ENCODE peak calls at places on chromosome 13, in nine cellular contexts. P is AG04450, U is upper lobe of right lung, N is esophagus squamous epithelium, D is brain microvascular endothelial cell, M is heart right ventricle, R is H9, E is thoracic aorta, T is psoas muscle. L is an unnamed sample.

GRCh38 chr13:110915874-110916670 is 1.2 kb upstream of the ANKRD10 start:
- DNase-seq in P (no peak), R (no peak), E (no peak), T (no peak), N (no peak), M (no peak), D (no peak), U (no peak), L (no peak)

GRCh38 chr13:28355822-28356371 is 139.0 kb downstream of the FLT1 start:
- DNase-seq in M (no peak), U (no peak), T (no peak), R (no peak), N (no peak), P (no peak), D (peak), E (no peak), L (no peak)

GRCh38 chr13:95540848-95541247 is 11.7 kb upstream of the CLDN10 start:
- DNase-seq in E (no peak), R (no peak), P (no peak), M (peak), N (no peak), U (no peak), T (peak), D (no peak), L (peak)

GRCh38 chr13:32650705-32651311 is 64.6 kb downstream of the PDS5B start:
- DNase-seq in M (no peak), T (no peak), D (peak), E (no peak), P (no peak), R (peak), U (no peak), N (no peak), L (peak)

GRCh38 chr13:51154029-51154555 is 43.0 kb upstream of the C13orf42 start:
- DNase-seq in T (no peak), M (no peak), N (no peak), U (no peak), P (no peak), E (no peak), D (peak), R (no peak), L (no peak)

GRCh38 chr13:71218960-71219359 is 648.0 kb downstream of the DACH1 start:
- DNase-seq in R (no peak), T (no peak), D (no peak), M (no peak), N (no peak), U (no peak), E (no peak), P (no peak), L (no peak)

GRCh38 chr13:66751691-66752090 is 478.4 kb downstream of the PCDH9 start:
- DNase-seq in E (no peak), T (no peak), D (no peak), P (no peak), U (no peak), M (no peak), R (no peak), N (no peak), L (no peak)

GRCh38 chr13:51733656-51734334 is 70.2 kb downstream of the DHRS12 start:
- DNase-seq in E (no peak), M (no peak), R (no peak), T (no peak), N (no peak), P (no peak), U (no peak), D (no peak), L (no peak)

GRCh38 chr13:30700364-30700763 is 35.0 kb upstream of the ALOX5AP start:
- DNase-seq in U (no peak), P (no peak), E (no peak), N (no peak), D (no peak), T (no peak), R (no peak), M (no peak), L (no peak)

GRCh38 chr13:95100525-95101121 is 200.6 kb downstream of the ABCC4 start:
- DNase-seq in E (no peak), M (no peak), D (peak), N (no peak), T (no peak), U (no peak), P (no peak), R (no peak), L (no peak)

GRCh38 chr13:29923554-29924481 is 73.4 kb upstream of the UBL3 start:
- DNase-seq in E (peak), N (no peak), M (peak), R (peak), T (peak), U (peak), D (peak), P (peak), L (peak)

GRCh38 chr13:87295636-87296035 is 375.5 kb upstream of the SLITRK5 start:
- DNase-seq in E (no peak), R (no peak), P (no peak), D (no peak), T (no peak), U (no peak), N (no peak), M (no peak), L (no peak)

GRCh38 chr13:100506154-100506553 is 82.4 kb downstream of the GGACT start:
- DNase-seq in N (no peak), R (no peak), M (no peak), U (no peak), D (no peak), T (no peak), P (no peak), E (no peak), L (no peak)

GRCh38 chr13:99220199-99220931 is 19.7 kb downstream of the UBAC2 start:
- DNase-seq in E (no peak), T (no peak), P (no peak), M (no peak), N (no peak), U (no peak), D (peak), R (no peak), L (no peak)

GRCh38 chr13:44578064-44578394 is 1.9 kb upstream of the TSC22D1 start:
- DNase-seq in M (no peak), T (no peak), U (no peak), E (no peak), N (no peak), R (no peak), D (no peak), P (no peak), L (no peak)

GRCh38 chr13:100230813-100231575 is 142.1 kb downstream of the PCCA start:
- DNase-seq in U (no peak), N (no peak), E (no peak), D (no peak), T (no peak), M (no peak), P (no peak), R (no peak), L (no peak)

GRCh38 chr13:26488236-26489028 is 69.1 kb upstream of the WASF3 start:
- DNase-seq in U (no peak), M (no peak), R (no peak), T (no peak), P (no peak), D (no peak), E (no peak), N (no peak), L (no peak)

GRCh38 chr13:100808848-100809247 is 134.3 kb upstream of the TMTC4 start:
- DNase-seq in P (no peak), E (no peak), D (no peak), T (no peak), R (no peak), M (no peak), U (no peak), N (no peak), L (no peak)

GRCh38 chr13:80249906-80250513 is 90.9 kb downstream of the SPRY2 start:
- DNase-seq in T (no peak), U (no peak), D (no peak), N (no peak), E (no peak), R (no peak), M (no peak), P (no peak), L (no peak)

GRCh38 chr13:95624020-95624419 is 20.5 kb downstream of the DZIP1 start:
- DNase-seq in D (no peak), P (no peak), E (no peak), R (peak), T (no peak), U (no peak), N (no peak), M (no peak), L (peak)

GRCh38 chr13:75675421-75675820 is 39.3 kb downstream of the LMO7 start:
- DNase-seq in M (no peak), D (no peak), U (no peak), P (no peak), T (no peak), N (no peak), R (no peak), E (no peak), L (no peak)

GRCh38 chr13:75685239-75685697 is 49.1 kb downstream of the LMO7 start:
- DNase-seq in E (no peak), N (no peak), R (peak), T (no peak), P (peak), D (peak), U (no peak), M (no peak), L (no peak)

DNA sequence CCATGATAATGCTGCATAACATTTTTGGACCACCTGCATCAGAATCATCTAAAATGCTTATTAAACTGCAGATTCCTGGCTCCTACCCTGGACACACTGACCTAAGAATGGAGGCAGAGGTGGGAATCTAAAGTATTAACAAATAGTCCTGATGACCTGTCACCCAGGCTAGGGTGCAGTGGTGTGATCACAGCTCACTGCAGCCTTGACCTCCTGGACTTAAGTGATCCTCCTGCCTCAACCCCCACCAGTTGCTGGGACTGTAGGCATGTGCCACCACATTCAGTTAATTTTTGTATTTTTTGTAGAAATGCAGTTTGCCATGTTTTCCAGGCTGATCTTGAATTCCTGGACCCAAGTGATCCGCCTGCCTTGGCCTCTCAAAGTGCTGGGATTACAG is 43.3 kb downstream of the LMO7 start:
- DNase-seq in R (no peak), P (no peak), N (no peak), U (no peak), D (no peak), T (no peak), E (no peak), M (no peak), L (no peak)
- H3K27ac ChIP-seq in R (no peak), P (no peak), N (no peak), U (no peak), D (no peak), T (no peak), E (no peak), M (no peak), L (no peak)

DNA sequence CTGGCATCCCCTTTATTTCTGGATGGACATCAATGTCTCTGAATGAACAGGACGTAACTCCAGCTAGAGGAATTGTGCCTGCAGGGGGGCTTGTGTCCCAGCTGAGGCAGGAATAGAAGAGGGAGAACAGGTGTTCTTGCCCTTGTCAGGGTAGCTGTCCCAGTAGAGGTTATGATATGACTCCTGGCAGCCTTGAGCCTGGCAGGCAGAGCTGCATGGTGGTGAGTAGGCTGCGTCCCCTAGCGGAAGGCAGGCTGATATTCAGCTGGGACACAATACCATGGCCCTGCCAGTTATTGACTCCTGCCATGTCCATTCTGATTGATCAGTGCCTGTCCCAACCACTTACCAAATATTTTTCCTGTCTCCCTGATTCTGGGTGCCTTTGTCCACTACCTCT is 197.2 kb downstream of the RAP2A start:
- DNase-seq in D (no peak), M (no peak), P (no peak), R (peak), T (peak), N (no peak), E (no peak), U (no peak), L (no peak)
- TF ChIP-seq CTCF in D (no peak), M (no peak), P (no peak), R (peak), T (no peak), N (no peak), E (no peak), U (no peak), L (no peak)

GRCh38 chr13:46666727-46667456 is 113.9 kb downstream of the LRCH1 start:
- DNase-seq in N (no peak), P (no peak), M (peak), D (no peak), U (no peak), E (no peak), T (no peak), R (peak), L (peak)

GRCh38 chr13:46668302-46668720 is 115.3 kb downstream of the LRCH1 start:
- DNase-seq in U (no peak), P (peak), N (no peak), D (peak), T (no peak), M (peak), E (no peak), R (no peak), L (no peak)

GRCh38 chr13:46668906-46669525 is 116.0 kb downstream of the LRCH1 start:
- DNase-seq in M (no peak), P (no peak), U (no peak), N (no peak), E (no peak), T (no peak), D (no peak), R (no peak), L (no peak)

GRCh38 chr13:46665630-46666482 is 112.9 kb downstream of the LRCH1 start:
- DNase-seq in N (no peak), M (no peak), T (no peak), E (no peak), R (no peak), P (no peak), D (no peak), U (no peak), L (no peak)

GRCh38 chr13:46667687-46668281 is 114.8 kb downstream of the LRCH1 start:
- DNase-seq in P (no peak), M (no peak), E (no peak), N (no peak), T (no peak), R (no peak), U (no peak), D (no peak), L (no peak)
- H3K27ac ChIP-seq in P (peak), M (peak), E (peak), N (peak), T (peak), R (no peak), U (peak), D (peak), L (no peak)

DNA sequence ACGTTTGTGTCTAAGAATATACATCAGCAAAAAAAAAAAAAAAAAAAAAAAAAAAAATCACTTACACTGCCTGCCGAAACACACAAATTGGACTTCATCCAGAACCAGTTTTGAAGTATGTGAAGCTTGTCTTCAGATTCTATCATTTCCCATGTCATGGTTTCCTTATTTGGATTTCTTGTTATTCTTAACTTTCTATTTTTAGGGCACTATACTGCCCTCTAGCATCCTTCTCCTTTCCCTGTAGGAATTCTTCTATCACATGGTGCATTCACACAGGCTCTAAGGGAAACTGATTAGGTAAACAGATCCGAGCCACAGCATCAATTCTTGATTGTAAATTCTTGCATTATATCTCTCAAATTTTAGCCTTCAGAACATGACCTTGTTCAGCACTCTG is 1507.5 kb downstream of the OLFM4 start:
- DNase-seq in M (no peak), R (no peak), U (no peak), P (no peak), N (no peak), T (no peak), E (no peak), D (no peak), L (no peak)
- TF ChIP-seq CTCF in M (peak), R (peak), U (no peak), P (no peak), N (no peak), T (no peak), E (no peak), D (no peak), L (peak)